ENCODE peak calls at places on chromosomes 3 and 15, in five cellular contexts. B is hepatocyte, M is dorsolateral prefrontal cortex, S is AG09319, Z is K562. A is an unnamed sample.

GRCh38 chr15:51369451-51369761 is 28.0 kb downstream of the GLDN start:
- DNase-seq in B (no peak), M (no peak), S (no peak), Z (no peak), A (no peak)

GRCh38 chr3:140931801-140932200 is 9.8 kb upstream of the SLC25A36 start:
- DNase-seq in B (no peak), M (no peak), S (no peak), Z (no peak), A (no peak)

GRCh38 chr3:128447561-128448013 is 19.1 kb downstream of the DNAJB8 start:
- DNase-seq in B (no peak), M (no peak), S (no peak), Z (no peak), A (no peak)

GRCh38 chr3:63918321-63918720 is 6.1 kb upstream of the SCAANT1 start:
- DNase-seq in B (no peak), M (no peak), S (no peak), Z (no peak), A (no peak)

GRCh38 chr15:42191610-42192346 is 16.3 kb downstream of the VPS39 start:
- DNase-seq in B (no peak), M (no peak), S (no peak), Z (no peak), A (no peak)

GRCh38 chr3:149367021-149367840 is 10.2 kb downstream of the TM4SF1 start:
- DNase-seq in B (peak; percentile 80), M (no peak), S (no peak), Z (no peak), A (no peak)

GRCh38 chr3:12969487-12969886 is 103.7 kb downstream of the IQSEC1 start:
- DNase-seq in B (peak; percentile 32), M (no peak), S (no peak), Z (no peak), A (no peak)

GRCh38 chr3:182242563-182242962 is 530.8 kb downstream of the SOX2 start:
- DNase-seq in B (no peak), M (no peak), S (no peak), Z (no peak), A (no peak)

GRCh38 chr3:185915642-185916041 is 22.2 kb downstream of the TRA2B start:
- DNase-seq in B (no peak), M (no peak), S (no peak), Z (no peak), A (no peak)

GRCh38 chr3:36097180-36097579 is 283.1 kb upstream of the STAC start:
- DNase-seq in B (no peak), M (no peak), S (no peak), Z (no peak), A (no peak)

GRCh38 chr3:71874618-71875017 is 89.7 kb upstream of the PROK2 start:
- DNase-seq in B (no peak), M (no peak), S (no peak), Z (no peak), A (no peak)

GRCh38 chr3:124451655-124452317 is 278.5 kb upstream of the UMPS start:
- DNase-seq in B (no peak), M (no peak), S (no peak), Z (no peak), A (no peak)

GRCh38 chr3:157073810-157074209 is 86.1 kb downstream of the CCNL1 start:
- DNase-seq in B (no peak), M (no peak), S (peak; percentile 69), Z (no peak), A (no peak)

GRCh38 chr3:156787926-156788663 is 38.1 kb upstream of the LEKR1 start:
- DNase-seq in B (peak; percentile 22), M (no peak), S (peak; percentile 72), Z (peak; percentile 81), A (no peak)

GRCh38 chr3:17157713-17158112 is 273.0 kb downstream of the PLCL2 start:
- DNase-seq in B (no peak), M (no peak), S (no peak), Z (no peak), A (no peak)

GRCh38 chr3:11331101-11331500 is 58.9 kb downstream of the ATG7 start:
- DNase-seq in B (no peak), M (no peak), S (no peak), Z (no peak), A (no peak)

GRCh38 chr3:97882975-97883598 is 61.3 kb downstream of the CRYBG3 start:
- DNase-seq in B (peak; percentile 57), M (no peak), S (no peak), Z (no peak), A (no peak)

GRCh38 chr15:35062164-35063099 is 22.7 kb downstream of the NANOGP8 start:
- DNase-seq in B (no peak), M (no peak), S (no peak), Z (no peak), A (no peak)

GRCh38 chr3:169495569-169495968 is 167.9 kb downstream of the MECOM start:
- DNase-seq in B (no peak), M (no peak), S (no peak), Z (no peak), A (no peak)

GRCh38 chr3:9254764-9255163 is 5.3 kb upstream of the SRGAP3 start:
- DNase-seq in B (no peak), M (no peak), S (no peak), Z (no peak), A (no peak)

GRCh38 chr3:170539886-170540285 is 46.0 kb downstream of the SLC7A14 start:
- DNase-seq in B (no peak), M (no peak), S (no peak), Z (no peak), A (no peak)

DNA sequence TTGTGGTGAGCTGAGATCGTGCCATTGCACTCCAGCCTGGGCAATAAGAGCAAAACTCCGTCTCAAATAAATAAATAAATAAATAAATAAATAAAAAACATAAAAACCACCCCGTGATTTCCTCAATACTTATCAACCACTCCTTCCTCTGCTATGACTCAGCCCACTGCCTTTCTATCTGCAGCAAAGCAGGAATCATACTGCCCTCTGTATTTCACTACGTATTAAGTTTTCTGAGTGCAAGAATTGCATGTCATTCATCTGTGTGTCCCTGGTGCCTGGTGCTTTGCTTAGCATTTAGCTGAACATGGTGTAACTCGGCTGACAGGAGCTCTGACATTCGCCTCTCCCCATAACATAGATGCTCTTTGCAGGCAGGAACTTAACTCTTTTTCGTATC is 7.1 kb downstream of the LSG1 start:
- DNase-seq in B (no peak), M (no peak), S (no peak), Z (no peak), A (no peak)
- TF ChIP-seq CTCF in B (no peak), M (no peak), S (no peak), Z (no peak), A (no peak)

DNA sequence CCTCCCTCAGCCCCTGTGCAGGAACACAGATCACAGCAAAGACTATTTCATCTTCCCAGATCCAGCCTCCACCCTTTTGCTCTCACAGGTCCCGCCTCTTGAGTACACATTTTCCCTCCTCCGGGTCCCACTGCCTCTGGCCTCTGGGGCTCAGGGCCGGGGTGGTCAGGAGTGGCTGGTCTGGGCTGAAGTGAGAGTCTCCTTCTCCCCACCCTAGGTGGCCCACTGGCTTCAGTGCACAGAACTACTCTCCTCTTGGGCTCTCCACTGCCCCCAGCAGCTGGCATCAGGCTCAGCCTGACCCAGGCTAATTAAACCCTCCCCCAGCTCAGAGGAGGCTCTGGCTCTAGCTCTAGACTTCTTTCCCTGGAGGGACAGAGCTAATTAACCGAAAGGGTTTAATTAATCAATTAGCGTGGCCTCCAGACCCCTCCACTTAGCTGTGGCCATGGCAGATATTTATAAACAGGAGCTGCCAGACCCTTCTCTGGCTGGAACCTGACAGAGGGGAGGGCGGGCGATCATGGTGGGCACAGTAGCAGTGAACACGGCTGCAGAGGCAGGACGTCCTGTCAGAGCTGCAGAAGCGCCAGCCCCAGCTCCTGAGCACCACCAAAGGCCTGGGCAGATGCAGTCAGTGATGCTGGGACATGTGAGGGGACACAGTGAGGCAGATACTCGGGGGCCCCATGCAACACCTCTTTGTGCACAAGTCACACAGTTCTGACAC is 15.1 kb downstream of the DUSP7 start:
- DNase-seq in B (peak; percentile 37), M (peak; percentile 84), S (no peak), Z (no peak), A (no peak)
- TF ChIP-seq CTCF in B (no peak), M (peak; percentile 13), S (peak; percentile 13), Z (no peak), A (peak; percentile 26)

GRCh38 chr3:44661189-44661588 is 12.7 kb downstream of the ZNF35 start:
- DNase-seq in B (no peak), M (no peak), S (no peak), Z (no peak), A (no peak)
- TF ChIP-seq CTCF in B (no peak), M (no peak), S (no peak), Z (peak; percentile 23), A (peak; percentile 19)

GRCh38 chr3:14290631-14291385 is 111.6 kb upstream of the SLC6A6 start:
- DNase-seq in B (peak; percentile 69), M (no peak), S (no peak), Z (no peak), A (no peak)

GRCh38 chr3:14286887-14287496 is 108.4 kb downstream of the LSM3 start:
- DNase-seq in B (no peak), M (no peak), S (no peak), Z (no peak), A (no peak)

GRCh38 chr3:14288168-14288788 is 109.7 kb downstream of the LSM3 start:
- DNase-seq in B (no peak), M (no peak), S (no peak), Z (no peak), A (no peak)

GRCh38 chr3:14289590-14290453 is 111.2 kb downstream of the LSM3 start:
- DNase-seq in B (peak; percentile 82), M (no peak), S (no peak), Z (peak; percentile 63), A (no peak)

DNA sequence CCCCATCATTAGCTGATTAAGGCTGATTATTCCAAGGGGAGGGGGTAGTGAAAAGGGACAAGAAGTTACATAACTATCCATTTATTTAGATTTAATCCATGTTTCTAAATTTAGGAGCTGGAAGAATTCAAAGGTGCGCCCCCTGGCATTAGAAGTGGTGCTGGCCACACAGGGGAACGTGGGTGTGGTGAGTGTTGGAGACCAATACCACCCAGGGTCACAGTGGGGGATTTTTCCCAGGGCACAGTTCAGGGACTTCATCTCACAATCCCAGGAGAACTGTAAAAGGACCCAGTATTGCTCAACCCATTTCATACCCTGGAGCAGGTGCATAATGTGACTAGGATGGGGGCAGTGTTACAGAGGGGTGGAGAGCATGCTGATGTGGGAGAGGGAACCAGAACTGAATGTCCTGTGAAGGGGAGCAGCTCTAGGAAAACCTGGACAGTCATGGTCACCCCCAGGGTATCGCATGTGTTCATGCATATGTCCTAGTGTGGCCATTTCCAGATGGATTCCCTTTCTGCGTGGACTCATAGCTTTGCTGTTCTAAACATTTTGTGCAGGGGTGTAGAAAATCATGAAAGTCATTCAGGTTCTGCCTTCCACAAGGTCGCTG is 110.3 kb downstream of the LSM3 start:
- DNase-seq in B (no peak), M (no peak), S (no peak), Z (no peak), A (no peak)
- TF ChIP-seq CTCF in B (no peak), M (no peak), S (no peak), Z (no peak), A (no peak)

GRCh38 chr3:33799202-33799551 is 747 bp downstream of the PDCD6IP start:
- DNase-seq in B (no peak), M (no peak), S (no peak), Z (no peak), A (no peak)

GRCh38 chr3:33798113-33798417 is 365 bp upstream of the PDCD6IP start:
- DNase-seq in B (no peak), M (no peak), S (no peak), Z (no peak), A (no peak)

GRCh38 chr3:33803252-33803651 is 4.8 kb downstream of the PDCD6IP start:
- DNase-seq in B (no peak), M (no peak), S (no peak), Z (no peak), A (no peak)

GRCh38 chr3:33796137-33796536 is 2.3 kb upstream of the PDCD6IP start:
- DNase-seq in B (no peak), M (no peak), S (no peak), Z (no peak), A (no peak)

GRCh38 chr3:33798418-33799201 is at the start of gene PDCD6IP:
- DNase-seq in B (peak; percentile 95), M (peak; percentile 94), S (peak; percentile 83), Z (peak; percentile 97), A (peak; percentile 82)
- TF ChIP-seq CTCF in B (no peak), M (peak; percentile 30), S (no peak), Z (peak; percentile 34), A (peak; percentile 17)